ENCODE peak calls at places on chromosome 7, in four cellular contexts. W is nephron progenitor cell, R is neural crest cell, P is Calu3. I is an unnamed sample.

GRCh38 chr7:98836811-98837631 is 32.8 kb downstream of the TMEM130 start:
- DNase-seq in R (peak; percentile 52), W (peak; percentile 73), P (peak; percentile 64), I (peak; percentile 64)

GRCh38 chr7:4159761-4160554 is 522.1 kb upstream of the FOXK1 start:
- DNase-seq in R (no peak), P (peak; percentile 29), W (no peak), I (no peak)

GRCh38 chr7:128829391-128830166 is 627 bp upstream of the FLNC start:
- DNase-seq in P (peak; percentile 32), W (peak; percentile 21), R (no peak), I (no peak)

GRCh38 chr7:100476903-100477870 is 1.8 kb downstream of the TSC22D4 start:
- DNase-seq in W (no peak), P (no peak), R (no peak), I (no peak)

GRCh38 chr7:142690554-142691182 is 58.6 kb upstream of the PRSS1 start:
- DNase-seq in P (no peak), R (no peak), W (no peak), I (no peak)

GRCh38 chr7:83111391-83111790 is 51.3 kb downstream of the PCLO start:
- DNase-seq in R (no peak), W (no peak), P (no peak), I (no peak)

GRCh38 chr7:27211084-27211446 is 11.2 kb upstream of the HOXA13 start:
- DNase-seq in R (no peak), W (no peak), P (no peak), I (no peak)

GRCh38 chr7:149801002-149801566 is 27.7 kb upstream of the ZNF467 start:
- DNase-seq in W (no peak), P (no peak), R (no peak), I (no peak)

GRCh38 chr7:90701021-90701420 is 104.9 kb downstream of the CDK14 start:
- DNase-seq in P (no peak), R (no peak), W (no peak), I (no peak)

GRCh38 chr7:116463956-116464355 is 35.6 kb upstream of the CAV2 start:
- DNase-seq in W (no peak), P (no peak), R (no peak), I (no peak)

GRCh38 chr7:1046722-1047679 is 2.7 kb downstream of the GPR146 start:
- DNase-seq in P (peak; percentile 44), W (no peak), R (no peak), I (no peak)

GRCh38 chr7:155992538-155992937 is 180.3 kb upstream of the SHH start:
- DNase-seq in P (no peak), W (no peak), R (no peak), I (no peak)

GRCh38 chr7:80604436-80604835 is 34.0 kb upstream of the CD36 start:
- DNase-seq in P (no peak), W (no peak), R (no peak), I (no peak)

GRCh38 chr7:151125459-151125834 is 39.2 kb downstream of the AGAP3 start:
- DNase-seq in P (no peak), W (peak; percentile 76), R (peak; percentile 51), I (no peak)

GRCh38 chr7:26399309-26399610 is 107.6 kb downstream of the SNX10 start:
- DNase-seq in R (peak; percentile 24), P (peak; percentile 72), W (peak; percentile 41), I (no peak)

GRCh38 chr7:95199779-95200558 is 124.4 kb downstream of the PON1 start:
- DNase-seq in P (peak; percentile 16), W (peak; percentile 30), R (peak; percentile 18), I (no peak)

GRCh38 chr7:70764004-70764691 is 367.8 kb upstream of the GALNT17 start:
- DNase-seq in W (no peak), P (no peak), R (no peak), I (no peak)

GRCh38 chr7:7779888-7780287 is 61.5 kb upstream of the RPA3 start:
- DNase-seq in P (no peak), W (no peak), R (no peak), I (no peak)

GRCh38 chr7:134315679-134316538 is 821 bp downstream of the SLC35B4 start:
- DNase-seq in R (no peak), W (no peak), P (no peak), I (no peak)

GRCh38 chr7:13467111-13467547 is 522.3 kb downstream of the ETV1 start:
- DNase-seq in P (no peak), W (no peak), R (no peak), I (no peak)

GRCh38 chr7:133253522-133253882 is 624 bp downstream of the EXOC4 start:
- DNase-seq in R (no peak), W (peak; percentile 13), P (peak; percentile 2), I (no peak)

GRCh38 chr7:71612011-71612410 is 480.1 kb downstream of the GALNT17 start:
- DNase-seq in W (no peak), P (no peak), R (no peak), I (no peak)

GRCh38 chr7:90613088-90613498 is 17.0 kb downstream of the CDK14 start:
- DNase-seq in P (no peak), R (no peak), W (no peak), I (no peak)

GRCh38 chr7:84362828-84363227 is 168.2 kb upstream of the SEMA3A start:
- DNase-seq in W (no peak), P (no peak), R (no peak), I (no peak)

GRCh38 chr7:146681487-146681886 is 564.9 kb downstream of the CNTNAP2 start:
- DNase-seq in R (no peak), W (no peak), P (no peak), I (no peak)

GRCh38 chr7:77460057-77460486 is 43.9 kb upstream of the GSAP start:
- DNase-seq in W (no peak), P (no peak), R (no peak), I (no peak)

GRCh38 chr7:55104707-55105433 is 86.1 kb downstream of the EGFR start:
- DNase-seq in R (no peak), W (no peak), P (no peak), I (no peak)

GRCh38 chr7:40477094-40477493 is 342.3 kb downstream of the SUGCT start:
- DNase-seq in W (no peak), P (no peak), R (no peak), I (no peak)

GRCh38 chr7:130959743-130960207 is 225.8 kb upstream of the KLF14 start:
- DNase-seq in R (no peak), P (peak; percentile 63), W (no peak), I (no peak)

GRCh38 chr7:3953133-3953532 is 652.1 kb downstream of the SDK1 start:
- DNase-seq in R (no peak), P (no peak), W (no peak), I (no peak)

GRCh38 chr7:42170724-42171123 is 66.3 kb downstream of the GLI3 start:
- DNase-seq in W (no peak), P (no peak), R (no peak), I (no peak)

GRCh38 chr7:51620690-51621089 is 304.1 kb upstream of the COBL start:
- DNase-seq in W (no peak), P (peak; percentile 32), R (no peak), I (no peak)

GRCh38 chr7:69922011-69922803 is 323.9 kb downstream of the AUTS2 start:
- DNase-seq in W (no peak), P (no peak), R (no peak), I (no peak)

GRCh38 chr7:135197906-135198655 is 13.2 kb downstream of the WDR91 start:
- DNase-seq in P (no peak), R (no peak), W (no peak), I (peak; percentile 22)

GRCh38 chr7:82441916-82442478 is 1.6 kb downstream of the CACNA2D1 start:
- DNase-seq in P (no peak), W (no peak), R (no peak), I (no peak)

GRCh38 chr7:38169862-38170261 is 8.2 kb upstream of the STARD3NL start:
- DNase-seq in W (no peak), R (no peak), P (peak; percentile 83), I (no peak)

GRCh38 chr7:47303014-47303694 is 278.8 kb downstream of the TNS3 start:
- DNase-seq in R (no peak), W (no peak), P (no peak), I (no peak)

DNA sequence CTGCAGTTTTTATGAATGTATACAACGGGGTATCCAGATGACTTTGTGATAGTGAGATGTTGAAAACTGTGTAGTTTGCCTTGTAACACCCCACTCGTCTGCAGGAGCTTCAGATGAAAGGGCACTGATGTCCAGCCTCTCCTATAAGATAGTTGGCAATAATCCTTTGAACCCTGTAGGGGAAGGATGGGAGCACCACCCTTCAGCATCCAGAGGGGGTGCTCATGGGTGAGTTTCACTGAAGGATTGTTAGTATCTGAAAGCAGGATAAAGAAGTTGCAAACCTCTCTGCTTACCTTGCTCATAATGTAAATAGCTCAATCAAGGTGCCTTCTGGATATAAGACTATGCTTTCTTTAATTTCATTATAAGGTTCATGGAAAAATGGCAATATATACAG is 201.5 kb downstream of the TMEM178B start:
- DNase-seq in P (no peak), R (no peak), W (no peak), I (no peak)
- TF ChIP-seq CTCF in P (no peak), R (no peak), W (no peak), I (peak; percentile 23)

DNA sequence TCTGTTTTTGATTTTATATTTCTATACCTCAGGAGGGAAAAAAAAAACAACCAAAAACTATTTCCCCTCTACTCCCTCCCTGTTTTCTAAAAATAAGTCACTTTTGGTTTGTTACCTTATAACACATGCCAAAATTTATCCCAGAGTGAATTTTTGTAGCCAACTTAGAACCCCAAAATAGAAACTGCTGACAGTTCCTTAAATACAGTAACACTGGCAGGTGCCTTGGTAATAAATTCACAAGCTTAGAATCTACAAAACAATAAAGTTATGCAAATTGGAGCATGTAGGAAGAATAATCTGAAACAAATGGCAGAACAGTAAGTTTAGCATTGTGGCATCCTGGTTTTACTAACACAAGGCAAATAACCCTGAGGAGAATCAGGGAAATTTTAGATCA is 165.0 kb upstream of the HDAC9 start:
- DNase-seq in R (no peak), W (no peak), P (no peak), I (no peak)
- TF ChIP-seq CTCF in R (no peak), W (no peak), P (no peak), I (no peak)

GRCh38 chr7:28536259-28536658 is 123.9 kb downstream of the CREB5 start:
- DNase-seq in R (peak; percentile 5), P (peak; percentile 41), W (peak; percentile 30), I (no peak)
- TF ChIP-seq CTCF in R (peak; percentile 56), P (peak; percentile 38), W (peak; percentile 37), I (no peak)

GRCh38 chr7:76294344-76295024 is 8.0 kb upstream of the HSPB1 start:
- DNase-seq in R (peak; percentile 42), W (peak; percentile 79), P (peak; percentile 81), I (peak; percentile 83)
- TF ChIP-seq CTCF in R (no peak), W (no peak), P (no peak), I (no peak)

I was measured in mesothelial cell of epicardium.